ENCODE peak calls at places on chromosomes 2 and 18, in five cellular contexts. One of them, this sample, is unnamed.

GRCh38 chr2:143878131-143878530 is 641.8 kb downstream of the ZEB2 start:
- DNase-seq in stomach: no peak
- DNase-seq in endodermal cell: no peak
- DNase-seq in mesenchymal stem cell: no peak
- DNase-seq in BJ: no peak
- DNase-seq in this sample: no peak

GRCh38 chr18:76213996-76214395 is 281.0 kb downstream of the ZNF516 start:
- DNase-seq in endodermal cell: no peak
- DNase-seq in mesenchymal stem cell: no peak
- DNase-seq in BJ: no peak
- DNase-seq in stomach: no peak
- DNase-seq in this sample: no peak

GRCh38 chr2:23549051-23549450 is 164.1 kb downstream of the KLHL29 start:
- DNase-seq in stomach: no peak
- DNase-seq in BJ: no peak
- DNase-seq in mesenchymal stem cell: no peak
- DNase-seq in endodermal cell: no peak
- DNase-seq in this sample: no peak

GRCh38 chr2:66370824-66371223 is 64.1 kb upstream of the MEIS1 start:
- DNase-seq in stomach: no peak
- DNase-seq in BJ: no peak
- DNase-seq in mesenchymal stem cell: no peak
- DNase-seq in endodermal cell: no peak
- DNase-seq in this sample: no peak

GRCh38 chr2:29590211-29590610 is 331.2 kb downstream of the ALK start:
- DNase-seq in endodermal cell: no peak
- DNase-seq in stomach: no peak
- DNase-seq in BJ: no peak
- DNase-seq in mesenchymal stem cell: no peak
- DNase-seq in this sample: no peak

GRCh38 chr2:236774171-236774570 is 204.5 kb downstream of the ACKR3 start:
- DNase-seq in BJ: no peak
- DNase-seq in mesenchymal stem cell: peak; percentile 19
- DNase-seq in stomach: no peak
- DNase-seq in endodermal cell: no peak
- DNase-seq in this sample: no peak

GRCh38 chr2:29123584-29124349 is 8.6 kb downstream of the CLIP4 start:
- DNase-seq in BJ: peak; percentile 47
- DNase-seq in mesenchymal stem cell: peak; percentile 60
- DNase-seq in endodermal cell: no peak
- DNase-seq in stomach: no peak
- DNase-seq in this sample: no peak

GRCh38 chr2:79447462-79447861 is 65.4 kb upstream of the CTNNA2 start:
- DNase-seq in endodermal cell: no peak
- DNase-seq in BJ: no peak
- DNase-seq in stomach: no peak
- DNase-seq in mesenchymal stem cell: no peak
- DNase-seq in this sample: no peak

GRCh38 chr18:37676276-37676675 is 110.7 kb upstream of the CELF4 start:
- DNase-seq in mesenchymal stem cell: no peak
- DNase-seq in endodermal cell: no peak
- DNase-seq in stomach: no peak
- DNase-seq in BJ: no peak
- DNase-seq in this sample: no peak

GRCh38 chr18:3104190-3105054 is 91.5 kb upstream of the LPIN2 start:
- DNase-seq in stomach: no peak
- DNase-seq in mesenchymal stem cell: peak; percentile 59
- DNase-seq in BJ: no peak
- DNase-seq in endodermal cell: no peak
- DNase-seq in this sample: no peak

GRCh38 chr18:28729321-28729720 is 552.4 kb upstream of the CDH2 start:
- DNase-seq in BJ: no peak
- DNase-seq in stomach: no peak
- DNase-seq in mesenchymal stem cell: no peak
- DNase-seq in endodermal cell: no peak
- DNase-seq in this sample: no peak

GRCh38 chr2:68811364-68811763 is 59.8 kb downstream of the BMP10 start:
- DNase-seq in endodermal cell: no peak
- DNase-seq in mesenchymal stem cell: peak; percentile 24
- DNase-seq in BJ: no peak
- DNase-seq in stomach: no peak
- DNase-seq in this sample: peak; percentile 31

GRCh38 chr2:54482725-54483124 is 26.6 kb downstream of the SPTBN1 start:
- DNase-seq in stomach: no peak
- DNase-seq in mesenchymal stem cell: peak; percentile 96
- DNase-seq in BJ: peak; percentile 50
- DNase-seq in endodermal cell: peak; percentile 74
- DNase-seq in this sample: no peak

GRCh38 chr2:231642631-231643493 is 50.2 kb downstream of the TEX44 start:
- DNase-seq in endodermal cell: no peak
- DNase-seq in stomach: peak; percentile 82
- DNase-seq in mesenchymal stem cell: peak; percentile 97
- DNase-seq in BJ: peak; percentile 95
- DNase-seq in this sample: peak; percentile 82

GRCh38 chr2:42464631-42465030 is 29.2 kb downstream of the KCNG3 start:
- DNase-seq in BJ: no peak
- DNase-seq in mesenchymal stem cell: no peak
- DNase-seq in endodermal cell: no peak
- DNase-seq in stomach: no peak
- DNase-seq in this sample: no peak

GRCh38 chr2:119441376-119442231 is 9.9 kb downstream of the TMEM37 start:
- DNase-seq in stomach: no peak
- DNase-seq in endodermal cell: peak; percentile 43
- DNase-seq in mesenchymal stem cell: no peak
- DNase-seq in BJ: no peak
- DNase-seq in this sample: no peak

GRCh38 chr2:225764346-225764745 is 364.8 kb downstream of the NYAP2 start:
- DNase-seq in endodermal cell: no peak
- DNase-seq in BJ: no peak
- DNase-seq in stomach: no peak
- DNase-seq in mesenchymal stem cell: no peak
- DNase-seq in this sample: no peak

DNA sequence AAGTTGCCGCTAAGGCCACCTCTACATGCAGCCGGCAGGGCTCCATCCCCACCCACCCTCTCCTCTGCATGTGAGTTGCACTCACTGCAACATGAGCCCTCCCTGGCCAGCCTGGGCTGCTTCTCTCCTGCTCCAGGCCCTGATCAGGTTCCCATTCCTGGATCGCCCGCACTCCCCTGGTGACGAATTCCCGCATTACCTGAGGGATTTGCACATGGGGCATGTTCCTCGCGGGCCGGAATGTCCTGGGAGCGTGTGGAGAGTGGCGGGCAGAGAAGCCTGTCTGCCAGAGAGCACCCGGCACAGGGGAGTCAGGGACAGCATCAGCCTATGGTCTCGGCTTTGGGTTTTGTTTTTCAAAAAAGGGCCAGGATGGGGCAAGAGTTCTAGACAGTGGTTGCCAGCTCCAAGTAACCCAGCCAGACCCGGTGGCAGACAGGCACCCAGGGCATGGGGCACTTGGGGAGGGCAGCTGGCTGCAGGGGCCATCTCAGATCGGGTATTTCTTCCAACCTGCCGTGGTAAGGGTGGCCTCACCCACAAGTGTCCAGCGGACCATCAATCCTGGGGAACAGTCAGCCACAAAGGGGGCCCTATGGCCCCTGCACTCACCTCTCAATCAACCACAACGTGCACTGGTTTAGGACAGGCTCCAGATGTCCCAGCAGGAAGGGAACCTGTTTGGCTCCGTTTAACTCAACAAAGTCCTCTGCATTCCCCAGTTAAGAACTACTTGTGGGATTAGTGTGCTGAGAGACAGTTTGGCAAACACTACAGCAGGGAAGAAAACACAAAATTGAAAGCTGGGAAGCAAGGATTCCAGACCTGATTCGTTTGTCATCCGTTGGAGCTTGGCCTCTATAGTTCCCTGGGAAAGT is 187.7 kb downstream of the SMAD7 start:
- DNase-seq in BJ: no peak
- DNase-seq in mesenchymal stem cell: no peak
- DNase-seq in endodermal cell: no peak
- DNase-seq in stomach: no peak
- DNase-seq in this sample: no peak
- H3K36me3 ChIP-seq in BJ: peaks cover 30% of the 10 kb centered on the region
- H3K36me3 ChIP-seq in mesenchymal stem cell: peaks cover 59% of the 10 kb centered on the region
- H3K36me3 ChIP-seq in endodermal cell: peaks cover 10% of the 10 kb centered on the region
- H3K36me3 ChIP-seq in stomach: peaks cover 15% of the 10 kb centered on the region
- H3K36me3 ChIP-seq in this sample: peaks cover 16% of the 10 kb centered on the region

GRCh38 chr2:197707316-197708213 is 2.4 kb downstream of the MARS2 start:
- DNase-seq in mesenchymal stem cell: peak; percentile 68
- DNase-seq in BJ: no peak
- DNase-seq in stomach: no peak
- DNase-seq in endodermal cell: peak; percentile 60
- DNase-seq in this sample: no peak
- H3K4me3 ChIP-seq in mesenchymal stem cell: peak overlapping the region; percentile 97
- H3K4me3 ChIP-seq in BJ: peak overlapping the region; percentile 2
- H3K4me3 ChIP-seq in stomach: peak overlapping the region; percentile 91
- H3K4me3 ChIP-seq in endodermal cell: peak overlapping the region; percentile 96
- H3K4me3 ChIP-seq in this sample: peak overlapping the region; percentile 38

DNA sequence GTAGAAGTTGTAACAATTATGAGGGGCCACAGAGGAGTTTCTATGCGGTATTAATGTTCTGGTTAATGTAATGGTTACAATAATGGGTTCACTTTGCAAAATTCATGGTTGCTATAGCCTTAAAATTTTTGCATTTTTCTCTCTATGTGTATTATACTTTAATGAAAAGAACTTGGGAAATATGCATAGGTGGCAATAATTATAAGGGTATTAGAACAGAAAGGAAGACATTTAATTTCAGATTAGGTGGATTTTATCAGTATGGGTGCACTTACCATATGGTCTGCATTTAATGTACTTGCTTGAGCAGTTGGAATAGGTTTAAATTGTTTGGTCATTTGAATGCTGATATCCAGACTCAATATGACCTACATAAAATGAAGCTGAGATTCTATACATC is 161.6 kb upstream of the TACR1 start:
- DNase-seq in BJ: no peak
- DNase-seq in mesenchymal stem cell: no peak
- DNase-seq in endodermal cell: no peak
- DNase-seq in stomach: no peak
- DNase-seq in this sample: no peak
- H3K36me3 ChIP-seq in BJ: no peaks in the 10 kb centered on the region
- H3K36me3 ChIP-seq in mesenchymal stem cell: no peaks in the 10 kb centered on the region
- H3K36me3 ChIP-seq in endodermal cell: no peaks in the 10 kb centered on the region
- H3K36me3 ChIP-seq in stomach: no peaks in the 10 kb centered on the region
- H3K36me3 ChIP-seq in this sample: no peaks in the 10 kb centered on the region

GRCh38 chr2:36481709-36482108 is 116.3 kb downstream of the FEZ2 start:
- DNase-seq in stomach: no peak
- DNase-seq in mesenchymal stem cell: no peak
- DNase-seq in endodermal cell: no peak
- DNase-seq in BJ: no peak
- DNase-seq in this sample: no peak
- H3K4me3 ChIP-seq in stomach: no peak overlapping the region
- H3K4me3 ChIP-seq in mesenchymal stem cell: no peak overlapping the region
- H3K4me3 ChIP-seq in endodermal cell: no peak overlapping the region
- H3K4me3 ChIP-seq in BJ: no peak overlapping the region
- H3K4me3 ChIP-seq in this sample: no peak overlapping the region

GRCh38 chr2:196618661-196619060 is 20.9 kb upstream of the CCDC150 start:
- DNase-seq in mesenchymal stem cell: no peak
- DNase-seq in stomach: no peak
- DNase-seq in endodermal cell: no peak
- DNase-seq in BJ: no peak
- DNase-seq in this sample: no peak

GRCh38 chr2:196610796-196611195 is 28.7 kb upstream of the CCDC150 start:
- DNase-seq in stomach: no peak
- DNase-seq in endodermal cell: no peak
- DNase-seq in BJ: no peak
- DNase-seq in mesenchymal stem cell: no peak
- DNase-seq in this sample: no peak

GRCh38 chr2:196617430-196617829 is 22.1 kb upstream of the CCDC150 start:
- DNase-seq in stomach: no peak
- DNase-seq in endodermal cell: no peak
- DNase-seq in BJ: no peak
- DNase-seq in mesenchymal stem cell: no peak
- DNase-seq in this sample: no peak

GRCh38 chr2:196609806-196610205 is 29.7 kb upstream of the CCDC150 start:
- DNase-seq in mesenchymal stem cell: no peak
- DNase-seq in BJ: no peak
- DNase-seq in stomach: no peak
- DNase-seq in endodermal cell: no peak
- DNase-seq in this sample: no peak

DNA sequence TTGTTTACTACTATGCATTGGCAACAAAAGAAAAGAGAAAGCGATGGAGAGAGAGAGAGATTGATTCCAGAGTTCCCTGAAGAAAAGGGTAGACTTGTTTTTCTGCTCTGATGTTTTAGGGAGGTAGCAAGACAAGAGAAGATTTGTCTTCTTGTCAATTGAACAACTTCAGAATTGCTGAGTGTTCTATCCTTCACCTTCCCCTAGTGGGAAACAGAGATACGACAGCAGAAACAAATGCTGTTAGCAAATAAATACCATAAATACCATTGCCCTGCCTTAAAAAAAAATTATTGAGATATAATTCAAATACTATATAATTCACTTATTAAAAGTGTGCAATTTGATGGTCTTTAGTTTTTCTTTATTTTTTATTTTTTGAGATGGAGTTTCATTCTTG is 26.2 kb upstream of the CCDC150 start:
- DNase-seq in BJ: no peak
- DNase-seq in stomach: no peak
- DNase-seq in mesenchymal stem cell: no peak
- DNase-seq in endodermal cell: no peak
- DNase-seq in this sample: no peak
- H3K36me3 ChIP-seq in BJ: no peaks in the 10 kb centered on the region
- H3K36me3 ChIP-seq in stomach: no peaks in the 10 kb centered on the region
- H3K36me3 ChIP-seq in mesenchymal stem cell: no peaks in the 10 kb centered on the region
- H3K36me3 ChIP-seq in endodermal cell: no peaks in the 10 kb centered on the region
- H3K36me3 ChIP-seq in this sample: no peaks in the 10 kb centered on the region

DNA sequence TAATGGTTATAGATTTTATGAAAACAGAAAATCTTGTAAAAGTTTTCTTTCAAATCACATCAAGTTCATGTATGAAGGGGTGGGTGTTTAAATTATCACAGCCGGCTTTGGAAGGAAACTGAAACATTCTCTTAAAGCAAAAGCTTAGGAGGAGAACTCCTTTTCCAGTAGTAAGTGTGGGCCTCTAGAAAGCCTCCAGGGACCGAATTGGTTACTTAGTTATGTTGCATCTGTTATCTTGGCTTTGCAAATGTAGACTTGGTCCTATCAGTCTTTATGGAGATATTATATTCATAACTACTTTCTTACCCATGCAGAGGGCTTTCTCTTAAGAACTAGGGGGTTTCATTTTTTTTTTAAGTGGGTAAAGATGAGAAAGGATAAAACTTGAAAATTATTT is 7.4 kb downstream of the NAB1 start:
- DNase-seq in mesenchymal stem cell: no peak
- DNase-seq in endodermal cell: no peak
- DNase-seq in stomach: no peak
- DNase-seq in BJ: no peak
- DNase-seq in this sample: no peak
- H3K4me3 ChIP-seq in mesenchymal stem cell: no peak overlapping the region
- H3K4me3 ChIP-seq in endodermal cell: no peak overlapping the region
- H3K4me3 ChIP-seq in stomach: no peak overlapping the region
- H3K4me3 ChIP-seq in BJ: no peak overlapping the region
- H3K4me3 ChIP-seq in this sample: no peak overlapping the region

GRCh38 chr2:74164761-74165160 is 13.9 kb downstream of the MOB1A start:
- DNase-seq in stomach: no peak
- DNase-seq in BJ: no peak
- DNase-seq in endodermal cell: no peak
- DNase-seq in mesenchymal stem cell: no peak
- DNase-seq in this sample: no peak
- H3K36me3 ChIP-seq in stomach: peaks cover 64% of the 10 kb centered on the region
- H3K36me3 ChIP-seq in BJ: peaks cover 15% of the 10 kb centered on the region
- H3K36me3 ChIP-seq in endodermal cell: peaks cover 85% of the 10 kb centered on the region
- H3K36me3 ChIP-seq in mesenchymal stem cell: peaks cover 94% of the 10 kb centered on the region
- H3K36me3 ChIP-seq in this sample: peaks cover 33% of the 10 kb centered on the region

GRCh38 chr2:102103992-102104871 is 38.3 kb upstream of the IL1R1 start:
- DNase-seq in BJ: peak; percentile 74
- DNase-seq in endodermal cell: no peak
- DNase-seq in stomach: peak; percentile 74
- DNase-seq in mesenchymal stem cell: peak; percentile 93
- DNase-seq in this sample: peak; percentile 72
- H3K4me3 ChIP-seq in BJ: peak overlapping the region; percentile 39
- H3K4me3 ChIP-seq in endodermal cell: no peak overlapping the region
- H3K4me3 ChIP-seq in stomach: peak overlapping the region; percentile 24
- H3K4me3 ChIP-seq in mesenchymal stem cell: peak overlapping the region; percentile 79
- H3K4me3 ChIP-seq in this sample: peak overlapping the region; percentile 32

This sample was measured in lung.